ENCODE peak calls at places on chromosomes 1 and 21, in six cellular contexts. N is A549, K is IMR-90, J is sigmoid colon, H is K562, I is thyroid gland. O is an unnamed sample. For H3K4me1, the result is how much of the 10 kb centered on the place peaks cover.

GRCh38 chr1:115545096-115545720 is 96.6 kb upstream of the VANGL1 start:
- DNase-seq in N (peak), K (no peak), J (no peak), H (no peak), I (no peak), O (no peak)

GRCh38 chr1:29324771-29325351 is 88.5 kb downstream of the PTPRU start:
- DNase-seq in N (no peak), K (no peak), J (peak), H (peak), I (peak), O (no peak)

GRCh38 chr1:162726539-162726938 is 64.0 kb upstream of the HSD17B7 start:
- DNase-seq in N (no peak), K (no peak), J (no peak), H (no peak), I (no peak), O (no peak)

GRCh38 chr1:200793677-200794076 is 55.0 kb downstream of the CAMSAP2 start:
- DNase-seq in N (no peak), K (no peak), J (no peak), H (no peak), I (no peak), O (no peak)

GRCh38 chr1:113226118-113226517 is 153.1 kb downstream of the LRIG2 start:
- DNase-seq in N (no peak), K (no peak), J (no peak), H (no peak), I (no peak), O (no peak)

GRCh38 chr1:16189003-16189402 is 23.4 kb downstream of the ARHGEF19 start:
- DNase-seq in N (no peak), K (no peak), J (no peak), H (peak), I (no peak), O (no peak)

GRCh38 chr1:246214708-246215504 is 292.2 kb downstream of the SMYD3 start:
- DNase-seq in N (no peak), K (peak), J (peak), H (peak), I (no peak), O (no peak)

GRCh38 chr1:91070274-91070673 is 48.4 kb upstream of the ZNF644 start:
- DNase-seq in N (no peak), K (no peak), J (no peak), H (no peak), I (peak), O (no peak)

GRCh38 chr1:234234199-234234598 is 139.1 kb upstream of the COA6 start:
- DNase-seq in N (no peak), K (no peak), J (no peak), H (no peak), I (no peak), O (no peak)

GRCh38 chr1:12618661-12619395 is 818 bp upstream of the DHRS3 start:
- DNase-seq in N (peak), K (peak), J (peak), H (peak), I (peak), O (peak)
- TF ChIP-seq POLR2A in N (peak), K (no peak), J (peak), H (no peak), I (no peak), O (no peak)

DNA sequence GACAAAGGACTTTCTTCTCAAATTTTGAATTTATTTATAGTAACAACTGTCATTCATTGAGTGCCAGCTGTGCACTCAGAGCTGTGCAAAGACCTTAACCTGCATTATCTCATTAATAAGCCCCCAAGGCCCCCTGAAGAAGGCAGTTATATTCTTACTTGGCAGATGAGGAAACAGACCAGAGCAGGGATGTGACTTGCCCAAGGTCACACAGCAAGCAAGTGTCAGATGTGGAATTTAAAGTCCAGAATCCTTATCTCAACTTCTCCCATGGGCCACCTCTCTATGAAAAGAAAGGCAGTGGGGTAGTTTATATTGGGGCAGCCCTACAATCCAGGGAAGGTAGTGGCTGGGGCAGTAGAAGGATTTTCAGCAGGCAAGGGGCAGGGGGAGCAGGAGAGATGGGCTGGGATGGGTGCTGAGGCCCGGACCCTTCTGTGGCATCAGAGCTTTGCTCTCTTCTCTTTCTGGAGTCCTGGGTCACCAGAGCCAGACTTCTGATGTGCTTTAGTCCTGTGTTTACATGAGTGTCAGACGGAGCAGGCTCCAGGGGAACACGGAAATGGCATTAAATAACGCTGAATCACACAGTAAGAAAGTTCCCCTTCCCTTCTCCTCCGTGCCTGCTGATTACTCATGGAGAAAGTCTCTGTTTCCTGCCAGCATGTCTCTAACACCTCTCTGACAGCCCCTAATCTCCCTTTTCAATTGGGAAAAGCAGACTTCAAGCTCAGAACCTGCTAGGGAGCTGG is 39.5 kb downstream of the EPHB2 start:
- DNase-seq in N (peak), K (peak), J (peak), H (no peak), I (peak), O (no peak)
- H3K4me1 ChIP-seq in N (half or more), K (half or more), J (under half), H (under half), I (half or more), O (under half)

GRCh38 chr1:20588634-20589225 is at the start of gene CDA:
- DNase-seq in N (peak), K (no peak), J (peak), H (no peak), I (no peak), O (no peak)
- TF ChIP-seq POLR2A in N (no peak), K (no peak), J (no peak), H (no peak), I (no peak), O (no peak)

GRCh38 chr21:32803651-32804050 is 32.1 kb upstream of the PAXBP1 start:
- DNase-seq in N (no peak), K (peak), J (no peak), H (no peak), I (no peak), O (no peak)
- H3K4me1 ChIP-seq in N (under half), K (under half), J (under half), H (under half), I (under half), O (under half)

GRCh38 chr1:203058674-203058931 is 27.2 kb downstream of the MYOG start:
- DNase-seq in N (no peak), K (no peak), J (no peak), H (no peak), I (no peak), O (no peak)
- TF ChIP-seq POLR2A in N (no peak), K (no peak), J (no peak), H (no peak), I (no peak), O (no peak)

GRCh38 chr21:44872266-44872567 is 1.3 kb downstream of the PTTG1IP start:
- DNase-seq in N (no peak), K (no peak), J (no peak), H (no peak), I (no peak), O (no peak)

GRCh38 chr21:44874497-44875331 is 1.2 kb upstream of the PTTG1IP start:
- DNase-seq in N (no peak), K (no peak), J (peak), H (no peak), I (peak), O (peak)

GRCh38 chr21:44872568-44873355 is 728 bp downstream of the PTTG1IP start:
- DNase-seq in N (no peak), K (peak), J (peak), H (peak), I (peak), O (peak)

GRCh38 chr21:44874240-44874496 is 678 bp upstream of the PTTG1IP start:
- DNase-seq in N (no peak), K (no peak), J (no peak), H (no peak), I (no peak), O (no peak)

GRCh38 chr21:44873356-44874239 is at the start of gene PTTG1IP:
- DNase-seq in N (peak), K (peak), J (peak), H (peak), I (peak), O (peak)
- H3K4me1 ChIP-seq in N (half or more), K (under half), J (under half), H (half or more), I (half or more), O (under half)

DNA sequence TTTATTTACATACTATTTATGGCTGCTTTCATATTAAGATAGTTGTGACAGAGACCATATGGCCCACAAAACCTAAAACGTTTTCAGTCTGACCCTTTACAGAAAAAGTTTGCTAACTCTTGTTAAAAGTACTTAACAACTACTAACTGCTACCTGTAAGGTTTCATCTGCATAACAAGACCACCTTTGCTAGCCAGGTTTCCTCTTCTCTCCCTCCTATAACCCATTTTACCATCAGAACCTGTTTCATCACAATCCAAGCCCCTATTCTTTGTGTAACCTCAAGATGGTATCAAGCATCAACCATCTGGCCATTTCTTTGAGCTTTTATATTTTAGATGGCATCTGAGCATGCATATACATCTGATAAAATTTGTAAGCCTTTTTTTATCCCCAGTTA is 305.4 kb downstream of the HHIPL2 start:
- DNase-seq in N (no peak), K (no peak), J (no peak), H (no peak), I (no peak), O (no peak)
- TF ChIP-seq POLR2A in N (no peak), K (no peak), J (no peak), H (no peak), I (no peak), O (no peak)

DNA sequence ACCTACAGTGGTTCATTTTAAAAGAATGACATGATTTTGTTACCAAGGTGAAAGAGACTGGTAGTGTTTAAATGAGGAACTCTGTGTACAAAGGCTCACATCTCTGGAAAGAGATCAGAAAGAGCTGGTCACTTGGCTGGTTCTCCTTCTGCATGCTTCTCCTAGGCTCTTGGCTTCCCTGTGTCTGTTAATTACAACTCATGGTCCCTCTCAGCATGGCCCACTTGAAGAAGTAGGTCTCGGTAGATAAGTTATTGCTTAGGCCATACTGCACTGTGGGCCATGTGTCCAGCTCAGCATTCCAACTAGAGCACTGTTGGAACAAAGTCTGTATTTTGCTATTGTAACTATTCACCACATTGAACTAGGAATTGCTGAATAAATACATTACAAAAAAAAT is 91.1 kb downstream of the KIAA0319L start:
- DNase-seq in N (no peak), K (no peak), J (no peak), H (no peak), I (peak), O (no peak)
- H3K4me1 ChIP-seq in N (under half), K (under half), J (under half), H (under half), I (under half), O (under half)

DNA sequence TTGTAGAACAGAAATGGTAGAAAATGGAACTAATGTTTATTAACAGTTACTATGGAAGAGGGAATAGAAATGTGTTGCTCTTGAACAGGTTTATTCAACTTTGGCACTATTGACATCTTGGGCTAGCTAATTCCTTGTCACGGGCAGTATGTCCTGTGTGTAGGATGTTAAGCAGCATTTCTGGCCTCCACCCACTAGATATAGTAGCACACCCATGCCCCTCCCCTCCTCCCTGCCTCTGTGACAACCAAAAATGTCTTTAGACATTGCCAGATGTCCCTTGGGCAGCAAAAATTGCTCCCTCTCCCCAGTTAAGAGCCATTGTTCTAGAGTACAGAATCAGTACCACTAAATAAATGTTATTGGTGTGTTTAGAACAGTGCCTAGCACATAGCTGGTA is 91.4 kb upstream of the TPTE start:
- DNase-seq in N (no peak), K (no peak), J (no peak), H (no peak), I (no peak), O (no peak)
- TF ChIP-seq POLR2A in N (no peak), K (no peak), J (no peak), H (no peak), I (no peak), O (no peak)

DNA sequence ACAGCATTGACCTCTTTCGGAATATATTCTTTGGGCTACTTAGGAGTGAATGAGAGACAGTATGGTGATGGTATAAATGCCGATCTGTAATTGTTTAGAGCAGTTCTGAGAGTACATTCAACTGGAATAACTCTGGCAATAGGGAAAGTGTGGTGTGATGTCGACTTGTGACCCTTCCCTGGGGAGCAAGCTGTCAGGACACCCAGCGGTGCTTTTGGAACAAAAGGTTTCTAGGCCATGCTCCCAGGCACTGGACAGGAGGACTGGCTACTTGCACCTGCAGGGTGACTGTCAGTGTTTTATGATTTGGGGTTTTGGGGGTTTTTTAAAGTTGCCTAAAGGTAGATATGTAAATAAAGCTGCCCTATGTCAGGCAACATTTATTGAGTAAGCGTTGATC is 50.9 kb downstream of the MACO1 start:
- DNase-seq in N (no peak), K (no peak), J (no peak), H (no peak), I (no peak), O (no peak)
- H3K4me1 ChIP-seq in N (under half), K (under half), J (under half), H (under half), I (under half), O (under half)